ENCODE peak calls at places on chromosomes 13 and 19, in five cellular contexts. One of them, this sample, is unnamed.
A peak's percentile ranks its signal among the peaks of the same experiment; 100 is the strongest.

GRCh38 chr19:9839415-9839814 is 4.3 kb downstream of the PIN1 start:
- DNase-seq in neural progenitor cell: no peak
- DNase-seq in choroid plexus epithelial cell: peak; percentile 53
- DNase-seq in posterior cingulate gyrus: no peak
- DNase-seq in stimulated activated CD4-positive, alpha-beta T cell treated with anti-CD3 and anti-CD28 coated beads, Interleukin-12 subunit alpha, Interleukin-12 subunit beta, amount 100 ng/mL, for 4 hours: no peak
- DNase-seq in this sample: no peak

GRCh38 chr19:54921082-54921481 is 15.1 kb downstream of the NCR1 start:
- DNase-seq in neural progenitor cell: no peak
- DNase-seq in choroid plexus epithelial cell: no peak
- DNase-seq in posterior cingulate gyrus: no peak
- DNase-seq in stimulated activated CD4-positive, alpha-beta T cell treated with anti-CD3 and anti-CD28 coated beads, Interleukin-12 subunit alpha, Interleukin-12 subunit beta, amount 100 ng/mL, for 4 hours: no peak
- DNase-seq in this sample: no peak

GRCh38 chr13:72195044-72195704 is 328.2 kb upstream of the DACH1 start:
- DNase-seq in neural progenitor cell: no peak
- DNase-seq in choroid plexus epithelial cell: no peak
- DNase-seq in posterior cingulate gyrus: no peak
- DNase-seq in stimulated activated CD4-positive, alpha-beta T cell treated with anti-CD3 and anti-CD28 coated beads, Interleukin-12 subunit alpha, Interleukin-12 subunit beta, amount 100 ng/mL, for 4 hours: no peak
- DNase-seq in this sample: no peak

GRCh38 chr13:110815471-110816204 is 99.2 kb downstream of the ANKRD10 start:
- DNase-seq in neural progenitor cell: no peak
- DNase-seq in choroid plexus epithelial cell: peak; percentile 16
- DNase-seq in posterior cingulate gyrus: no peak
- DNase-seq in stimulated activated CD4-positive, alpha-beta T cell treated with anti-CD3 and anti-CD28 coated beads, Interleukin-12 subunit alpha, Interleukin-12 subunit beta, amount 100 ng/mL, for 4 hours: no peak
- DNase-seq in this sample: no peak

GRCh38 chr19:815079-815774 is 6.5 kb downstream of the PLPPR3 start:
- DNase-seq in neural progenitor cell: no peak
- DNase-seq in choroid plexus epithelial cell: no peak
- DNase-seq in posterior cingulate gyrus: no peak
- DNase-seq in stimulated activated CD4-positive, alpha-beta T cell treated with anti-CD3 and anti-CD28 coated beads, Interleukin-12 subunit alpha, Interleukin-12 subunit beta, amount 100 ng/mL, for 4 hours: no peak
- DNase-seq in this sample: no peak

GRCh38 chr13:114224201-114224600 is 10.5 kb upstream of the CDC16 start:
- DNase-seq in neural progenitor cell: no peak
- DNase-seq in choroid plexus epithelial cell: no peak
- DNase-seq in posterior cingulate gyrus: no peak
- DNase-seq in stimulated activated CD4-positive, alpha-beta T cell treated with anti-CD3 and anti-CD28 coated beads, Interleukin-12 subunit alpha, Interleukin-12 subunit beta, amount 100 ng/mL, for 4 hours: no peak
- DNase-seq in this sample: no peak

GRCh38 chr13:62887046-62887445 is 1471.4 kb upstream of the PCDH20 start:
- DNase-seq in neural progenitor cell: no peak
- DNase-seq in choroid plexus epithelial cell: no peak
- DNase-seq in posterior cingulate gyrus: no peak
- DNase-seq in stimulated activated CD4-positive, alpha-beta T cell treated with anti-CD3 and anti-CD28 coated beads, Interleukin-12 subunit alpha, Interleukin-12 subunit beta, amount 100 ng/mL, for 4 hours: no peak
- DNase-seq in this sample: no peak

GRCh38 chr13:22110368-22110767 is 439.5 kb downstream of the FGF9 start:
- DNase-seq in neural progenitor cell: no peak
- DNase-seq in choroid plexus epithelial cell: no peak
- DNase-seq in posterior cingulate gyrus: no peak
- DNase-seq in stimulated activated CD4-positive, alpha-beta T cell treated with anti-CD3 and anti-CD28 coated beads, Interleukin-12 subunit alpha, Interleukin-12 subunit beta, amount 100 ng/mL, for 4 hours: no peak
- DNase-seq in this sample: no peak

GRCh38 chr13:98575876-98576214 is 1.1 kb downstream of the STK24 start:
- DNase-seq in neural progenitor cell: no peak
- DNase-seq in choroid plexus epithelial cell: no peak
- DNase-seq in posterior cingulate gyrus: no peak
- DNase-seq in stimulated activated CD4-positive, alpha-beta T cell treated with anti-CD3 and anti-CD28 coated beads, Interleukin-12 subunit alpha, Interleukin-12 subunit beta, amount 100 ng/mL, for 4 hours: no peak
- DNase-seq in this sample: no peak

GRCh38 chr19:42634409-42635232 is 39.9 kb upstream of the CEACAM8 start:
- DNase-seq in neural progenitor cell: peak; percentile 2
- DNase-seq in choroid plexus epithelial cell: peak; percentile 57
- DNase-seq in posterior cingulate gyrus: peak; percentile 8
- DNase-seq in stimulated activated CD4-positive, alpha-beta T cell treated with anti-CD3 and anti-CD28 coated beads, Interleukin-12 subunit alpha, Interleukin-12 subunit beta, amount 100 ng/mL, for 4 hours: peak; percentile 22
- DNase-seq in this sample: no peak

GRCh38 chr19:3253270-3253669 is 28.8 kb downstream of the CELF5 start:
- DNase-seq in neural progenitor cell: no peak
- DNase-seq in choroid plexus epithelial cell: peak; percentile 29
- DNase-seq in posterior cingulate gyrus: no peak
- DNase-seq in stimulated activated CD4-positive, alpha-beta T cell treated with anti-CD3 and anti-CD28 coated beads, Interleukin-12 subunit alpha, Interleukin-12 subunit beta, amount 100 ng/mL, for 4 hours: no peak
- DNase-seq in this sample: no peak

GRCh38 chr19:49512970-49513745 is 697 bp downstream of the FCGRT start:
- DNase-seq in neural progenitor cell: peak; percentile 80
- DNase-seq in choroid plexus epithelial cell: peak; percentile 39
- DNase-seq in posterior cingulate gyrus: no peak
- DNase-seq in stimulated activated CD4-positive, alpha-beta T cell treated with anti-CD3 and anti-CD28 coated beads, Interleukin-12 subunit alpha, Interleukin-12 subunit beta, amount 100 ng/mL, for 4 hours: peak; percentile 46
- DNase-seq in this sample: peak; percentile 15

GRCh38 chr13:50129923-50130685 is 114.9 kb downstream of the KCNRG start:
- DNase-seq in neural progenitor cell: peak; percentile 76
- DNase-seq in choroid plexus epithelial cell: peak; percentile 5
- DNase-seq in posterior cingulate gyrus: no peak
- DNase-seq in stimulated activated CD4-positive, alpha-beta T cell treated with anti-CD3 and anti-CD28 coated beads, Interleukin-12 subunit alpha, Interleukin-12 subunit beta, amount 100 ng/mL, for 4 hours: peak; percentile 34
- DNase-seq in this sample: no peak

GRCh38 chr19:6865849-6866248 is 21.5 kb upstream of the ADGRE1 start:
- DNase-seq in neural progenitor cell: no peak
- DNase-seq in choroid plexus epithelial cell: no peak
- DNase-seq in posterior cingulate gyrus: no peak
- DNase-seq in stimulated activated CD4-positive, alpha-beta T cell treated with anti-CD3 and anti-CD28 coated beads, Interleukin-12 subunit alpha, Interleukin-12 subunit beta, amount 100 ng/mL, for 4 hours: no peak
- DNase-seq in this sample: no peak

GRCh38 chr13:89465366-89465765 is 1794.2 kb downstream of the SLITRK5 start:
- DNase-seq in neural progenitor cell: peak; percentile 15
- DNase-seq in choroid plexus epithelial cell: peak; percentile 91
- DNase-seq in posterior cingulate gyrus: no peak
- DNase-seq in stimulated activated CD4-positive, alpha-beta T cell treated with anti-CD3 and anti-CD28 coated beads, Interleukin-12 subunit alpha, Interleukin-12 subunit beta, amount 100 ng/mL, for 4 hours: no peak
- DNase-seq in this sample: no peak

GRCh38 chr19:16801599-16801998 is 27.6 kb upstream of the SIN3B start:
- DNase-seq in neural progenitor cell: no peak
- DNase-seq in choroid plexus epithelial cell: peak; percentile 68
- DNase-seq in posterior cingulate gyrus: no peak
- DNase-seq in stimulated activated CD4-positive, alpha-beta T cell treated with anti-CD3 and anti-CD28 coated beads, Interleukin-12 subunit alpha, Interleukin-12 subunit beta, amount 100 ng/mL, for 4 hours: no peak
- DNase-seq in this sample: no peak

GRCh38 chr13:79548886-79549285 is 67.9 kb downstream of the NDFIP2 start:
- DNase-seq in neural progenitor cell: no peak
- DNase-seq in choroid plexus epithelial cell: peak; percentile 42
- DNase-seq in posterior cingulate gyrus: no peak
- DNase-seq in stimulated activated CD4-positive, alpha-beta T cell treated with anti-CD3 and anti-CD28 coated beads, Interleukin-12 subunit alpha, Interleukin-12 subunit beta, amount 100 ng/mL, for 4 hours: no peak
- DNase-seq in this sample: peak; percentile 44

GRCh38 chr13:39616087-39616694 is 13.2 kb upstream of the LHFPL6 start:
- DNase-seq in neural progenitor cell: peak; percentile 84
- DNase-seq in choroid plexus epithelial cell: peak; percentile 88
- DNase-seq in posterior cingulate gyrus: peak; percentile 27
- DNase-seq in stimulated activated CD4-positive, alpha-beta T cell treated with anti-CD3 and anti-CD28 coated beads, Interleukin-12 subunit alpha, Interleukin-12 subunit beta, amount 100 ng/mL, for 4 hours: peak; percentile 14
- DNase-seq in this sample: peak; percentile 81

GRCh38 chr19:57473646-57474045 is 3.7 kb downstream of the ZNF772 start:
- DNase-seq in neural progenitor cell: no peak
- DNase-seq in choroid plexus epithelial cell: peak; percentile 21
- DNase-seq in posterior cingulate gyrus: no peak
- DNase-seq in stimulated activated CD4-positive, alpha-beta T cell treated with anti-CD3 and anti-CD28 coated beads, Interleukin-12 subunit alpha, Interleukin-12 subunit beta, amount 100 ng/mL, for 4 hours: no peak
- DNase-seq in this sample: no peak

GRCh38 chr19:29576043-29576442 is 30.0 kb upstream of the POP4 start:
- DNase-seq in neural progenitor cell: no peak
- DNase-seq in choroid plexus epithelial cell: no peak
- DNase-seq in posterior cingulate gyrus: peak; percentile 27
- DNase-seq in stimulated activated CD4-positive, alpha-beta T cell treated with anti-CD3 and anti-CD28 coated beads, Interleukin-12 subunit alpha, Interleukin-12 subunit beta, amount 100 ng/mL, for 4 hours: no peak
- DNase-seq in this sample: no peak

GRCh38 chr13:106534844-106535551 is 464 bp downstream of the EFNB2 start:
- DNase-seq in neural progenitor cell: no peak
- DNase-seq in choroid plexus epithelial cell: peak; percentile 42
- DNase-seq in posterior cingulate gyrus: no peak
- DNase-seq in stimulated activated CD4-positive, alpha-beta T cell treated with anti-CD3 and anti-CD28 coated beads, Interleukin-12 subunit alpha, Interleukin-12 subunit beta, amount 100 ng/mL, for 4 hours: peak; percentile 13
- DNase-seq in this sample: no peak

GRCh38 chr13:111380431-111380830 is 60.0 kb downstream of the TEX29 start:
- DNase-seq in neural progenitor cell: no peak
- DNase-seq in choroid plexus epithelial cell: no peak
- DNase-seq in posterior cingulate gyrus: no peak
- DNase-seq in stimulated activated CD4-positive, alpha-beta T cell treated with anti-CD3 and anti-CD28 coated beads, Interleukin-12 subunit alpha, Interleukin-12 subunit beta, amount 100 ng/mL, for 4 hours: no peak
- DNase-seq in this sample: no peak

GRCh38 chr13:110419946-110420345 is 112.9 kb downstream of the COL4A2 start:
- DNase-seq in neural progenitor cell: no peak
- DNase-seq in choroid plexus epithelial cell: no peak
- DNase-seq in posterior cingulate gyrus: no peak
- DNase-seq in stimulated activated CD4-positive, alpha-beta T cell treated with anti-CD3 and anti-CD28 coated beads, Interleukin-12 subunit alpha, Interleukin-12 subunit beta, amount 100 ng/mL, for 4 hours: no peak
- DNase-seq in this sample: no peak

GRCh38 chr13:36998624-36999041 is 507 bp downstream of the ALG5 start:
- DNase-seq in neural progenitor cell: peak; percentile 47
- DNase-seq in choroid plexus epithelial cell: no peak
- DNase-seq in posterior cingulate gyrus: no peak
- DNase-seq in stimulated activated CD4-positive, alpha-beta T cell treated with anti-CD3 and anti-CD28 coated beads, Interleukin-12 subunit alpha, Interleukin-12 subunit beta, amount 100 ng/mL, for 4 hours: peak; percentile 11
- DNase-seq in this sample: peak; percentile 8

GRCh38 chr13:18232298-18232993 is 949.2 kb downstream of the TUBA3C start:
- DNase-seq in neural progenitor cell: no peak
- DNase-seq in choroid plexus epithelial cell: no peak
- DNase-seq in posterior cingulate gyrus: no peak
- DNase-seq in stimulated activated CD4-positive, alpha-beta T cell treated with anti-CD3 and anti-CD28 coated beads, Interleukin-12 subunit alpha, Interleukin-12 subunit beta, amount 100 ng/mL, for 4 hours: no peak
- DNase-seq in this sample: no peak

GRCh38 chr13:105878119-105878518 is 657.3 kb downstream of the EFNB2 start:
- DNase-seq in neural progenitor cell: no peak
- DNase-seq in choroid plexus epithelial cell: no peak
- DNase-seq in posterior cingulate gyrus: no peak
- DNase-seq in stimulated activated CD4-positive, alpha-beta T cell treated with anti-CD3 and anti-CD28 coated beads, Interleukin-12 subunit alpha, Interleukin-12 subunit beta, amount 100 ng/mL, for 4 hours: no peak
- DNase-seq in this sample: no peak

GRCh38 chr13:51832471-51833152 is 12.4 kb downstream of the TMEM272 start:
- DNase-seq in neural progenitor cell: peak; percentile 48
- DNase-seq in choroid plexus epithelial cell: peak; percentile 54
- DNase-seq in posterior cingulate gyrus: no peak
- DNase-seq in stimulated activated CD4-positive, alpha-beta T cell treated with anti-CD3 and anti-CD28 coated beads, Interleukin-12 subunit alpha, Interleukin-12 subunit beta, amount 100 ng/mL, for 4 hours: peak; percentile 38
- DNase-seq in this sample: no peak

GRCh38 chr13:47545206-47545605 is 455.9 kb downstream of the SUCLA2 start:
- DNase-seq in neural progenitor cell: no peak
- DNase-seq in choroid plexus epithelial cell: no peak
- DNase-seq in posterior cingulate gyrus: no peak
- DNase-seq in stimulated activated CD4-positive, alpha-beta T cell treated with anti-CD3 and anti-CD28 coated beads, Interleukin-12 subunit alpha, Interleukin-12 subunit beta, amount 100 ng/mL, for 4 hours: no peak
- DNase-seq in this sample: no peak

GRCh38 chr13:47216176-47216822 is 319.4 kb upstream of the HTR2A start:
- DNase-seq in neural progenitor cell: no peak
- DNase-seq in choroid plexus epithelial cell: peak; percentile 48
- DNase-seq in posterior cingulate gyrus: no peak
- DNase-seq in stimulated activated CD4-positive, alpha-beta T cell treated with anti-CD3 and anti-CD28 coated beads, Interleukin-12 subunit alpha, Interleukin-12 subunit beta, amount 100 ng/mL, for 4 hours: no peak
- DNase-seq in this sample: no peak

GRCh38 chr13:34911159-34911558 is 30.9 kb upstream of the NBEA start:
- DNase-seq in neural progenitor cell: no peak
- DNase-seq in choroid plexus epithelial cell: no peak
- DNase-seq in posterior cingulate gyrus: no peak
- DNase-seq in stimulated activated CD4-positive, alpha-beta T cell treated with anti-CD3 and anti-CD28 coated beads, Interleukin-12 subunit alpha, Interleukin-12 subunit beta, amount 100 ng/mL, for 4 hours: no peak
- DNase-seq in this sample: no peak

GRCh38 chr19:1065606-1066109 is 1.3 kb upstream of the ARHGAP45 start:
- DNase-seq in neural progenitor cell: no peak
- DNase-seq in choroid plexus epithelial cell: no peak
- DNase-seq in posterior cingulate gyrus: no peak
- DNase-seq in stimulated activated CD4-positive, alpha-beta T cell treated with anti-CD3 and anti-CD28 coated beads, Interleukin-12 subunit alpha, Interleukin-12 subunit beta, amount 100 ng/mL, for 4 hours: no peak
- DNase-seq in this sample: no peak

GRCh38 chr13:83876546-83876945 is 5.7 kb downstream of the SLITRK1 start:
- DNase-seq in neural progenitor cell: no peak
- DNase-seq in choroid plexus epithelial cell: no peak
- DNase-seq in posterior cingulate gyrus: no peak
- DNase-seq in stimulated activated CD4-positive, alpha-beta T cell treated with anti-CD3 and anti-CD28 coated beads, Interleukin-12 subunit alpha, Interleukin-12 subunit beta, amount 100 ng/mL, for 4 hours: no peak
- DNase-seq in this sample: no peak

GRCh38 chr19:35260694-35261304 is 8.0 kb upstream of the USF2 start:
- DNase-seq in neural progenitor cell: no peak
- DNase-seq in choroid plexus epithelial cell: no peak
- DNase-seq in posterior cingulate gyrus: no peak
- DNase-seq in stimulated activated CD4-positive, alpha-beta T cell treated with anti-CD3 and anti-CD28 coated beads, Interleukin-12 subunit alpha, Interleukin-12 subunit beta, amount 100 ng/mL, for 4 hours: no peak
- DNase-seq in this sample: no peak

GRCh38 chr13:100203696-100204367 is 114.9 kb downstream of the PCCA start:
- DNase-seq in neural progenitor cell: no peak
- DNase-seq in choroid plexus epithelial cell: peak; percentile 85
- DNase-seq in posterior cingulate gyrus: no peak
- DNase-seq in stimulated activated CD4-positive, alpha-beta T cell treated with anti-CD3 and anti-CD28 coated beads, Interleukin-12 subunit alpha, Interleukin-12 subunit beta, amount 100 ng/mL, for 4 hours: no peak
- DNase-seq in this sample: no peak

GRCh38 chr13:102295316-102296048 is 106.4 kb downstream of the FGF14 start:
- DNase-seq in neural progenitor cell: no peak
- DNase-seq in choroid plexus epithelial cell: peak; percentile 73
- DNase-seq in posterior cingulate gyrus: no peak
- DNase-seq in stimulated activated CD4-positive, alpha-beta T cell treated with anti-CD3 and anti-CD28 coated beads, Interleukin-12 subunit alpha, Interleukin-12 subunit beta, amount 100 ng/mL, for 4 hours: no peak
- DNase-seq in this sample: no peak

GRCh38 chr19:53927745-53928144 is 18.7 kb downstream of the CACNG7 start:
- DNase-seq in neural progenitor cell: peak; percentile 91
- DNase-seq in choroid plexus epithelial cell: peak; percentile 86
- DNase-seq in posterior cingulate gyrus: no peak
- DNase-seq in stimulated activated CD4-positive, alpha-beta T cell treated with anti-CD3 and anti-CD28 coated beads, Interleukin-12 subunit alpha, Interleukin-12 subunit beta, amount 100 ng/mL, for 4 hours: no peak
- DNase-seq in this sample: no peak

GRCh38 chr13:84655677-84656076 is 773.4 kb upstream of the SLITRK1 start:
- DNase-seq in neural progenitor cell: no peak
- DNase-seq in choroid plexus epithelial cell: peak; percentile 52
- DNase-seq in posterior cingulate gyrus: no peak
- DNase-seq in stimulated activated CD4-positive, alpha-beta T cell treated with anti-CD3 and anti-CD28 coated beads, Interleukin-12 subunit alpha, Interleukin-12 subunit beta, amount 100 ng/mL, for 4 hours: no peak
- DNase-seq in this sample: no peak

This sample was measured in hippocampal formation.